ENCODE peak calls at places on chromosomes 6 and 20, in seven cellular contexts. One of them, this sample, is unnamed.
A peak's percentile ranks its signal among the peaks of the same experiment; 100 is the strongest.

GRCh38 chr6:153727910-153728309 is 311.1 kb upstream of the OPRM1 start:
- DNase-seq in GM03348: no peak
- DNase-seq in H54: no peak
- DNase-seq in stimulated activated CD4-positive, alpha-beta T cell treated with anti-CD3 and anti-CD28 coated beads, Interleukin-1b, Interleukin-23, amount 100 ng/mL, for 1 hour: no peak
- DNase-seq in ELF-1: peak; percentile 21
- DNase-seq in endothelial cell of umbilical vein: no peak
- DNase-seq in A549: no peak
- DNase-seq in this sample: no peak

GRCh38 chr6:15945593-15946159 is 183.2 kb upstream of the MYLIP start:
- DNase-seq in GM03348: peak; percentile 49
- DNase-seq in H54: peak; percentile 18
- DNase-seq in stimulated activated CD4-positive, alpha-beta T cell treated with anti-CD3 and anti-CD28 coated beads, Interleukin-1b, Interleukin-23, amount 100 ng/mL, for 1 hour: no peak
- DNase-seq in ELF-1: no peak
- DNase-seq in endothelial cell of umbilical vein: peak; percentile 78
- DNase-seq in A549: peak; percentile 1
- DNase-seq in this sample: no peak

GRCh38 chr6:126812651-126813050 is 305.8 kb upstream of the RSPO3 start:
- DNase-seq in GM03348: no peak
- DNase-seq in H54: no peak
- DNase-seq in stimulated activated CD4-positive, alpha-beta T cell treated with anti-CD3 and anti-CD28 coated beads, Interleukin-1b, Interleukin-23, amount 100 ng/mL, for 1 hour: no peak
- DNase-seq in ELF-1: no peak
- DNase-seq in endothelial cell of umbilical vein: peak; percentile 48
- DNase-seq in A549: no peak
- DNase-seq in this sample: no peak

GRCh38 chr6:168291450-168291849 is 28.1 kb downstream of the DACT2 start:
- DNase-seq in GM03348: no peak
- DNase-seq in H54: no peak
- DNase-seq in stimulated activated CD4-positive, alpha-beta T cell treated with anti-CD3 and anti-CD28 coated beads, Interleukin-1b, Interleukin-23, amount 100 ng/mL, for 1 hour: no peak
- DNase-seq in ELF-1: no peak
- DNase-seq in endothelial cell of umbilical vein: no peak
- DNase-seq in A549: no peak
- DNase-seq in this sample: no peak

GRCh38 chr6:108914235-108915022 is 66.2 kb downstream of the ARMC2 start:
- DNase-seq in GM03348: no peak
- DNase-seq in H54: peak; percentile 14
- DNase-seq in stimulated activated CD4-positive, alpha-beta T cell treated with anti-CD3 and anti-CD28 coated beads, Interleukin-1b, Interleukin-23, amount 100 ng/mL, for 1 hour: no peak
- DNase-seq in ELF-1: peak; percentile 70
- DNase-seq in endothelial cell of umbilical vein: no peak
- DNase-seq in A549: peak; percentile 23
- DNase-seq in this sample: peak; percentile 49

GRCh38 chr20:64105846-64106434 is 1.4 kb downstream of the NPBWR2 start:
- DNase-seq in GM03348: no peak
- DNase-seq in H54: no peak
- DNase-seq in stimulated activated CD4-positive, alpha-beta T cell treated with anti-CD3 and anti-CD28 coated beads, Interleukin-1b, Interleukin-23, amount 100 ng/mL, for 1 hour: no peak
- DNase-seq in ELF-1: peak; percentile 1
- DNase-seq in endothelial cell of umbilical vein: no peak
- DNase-seq in A549: no peak
- DNase-seq in this sample: no peak

GRCh38 chr6:154298297-154298696 is 58.3 kb downstream of the IPCEF1 start:
- DNase-seq in GM03348: no peak
- DNase-seq in H54: no peak
- DNase-seq in stimulated activated CD4-positive, alpha-beta T cell treated with anti-CD3 and anti-CD28 coated beads, Interleukin-1b, Interleukin-23, amount 100 ng/mL, for 1 hour: no peak
- DNase-seq in ELF-1: no peak
- DNase-seq in endothelial cell of umbilical vein: peak; percentile 77
- DNase-seq in A549: no peak
- DNase-seq in this sample: no peak

GRCh38 chr6:66961191-66961590 is 1254.2 kb upstream of the EYS start:
- DNase-seq in GM03348: no peak
- DNase-seq in H54: no peak
- DNase-seq in stimulated activated CD4-positive, alpha-beta T cell treated with anti-CD3 and anti-CD28 coated beads, Interleukin-1b, Interleukin-23, amount 100 ng/mL, for 1 hour: no peak
- DNase-seq in ELF-1: no peak
- DNase-seq in endothelial cell of umbilical vein: no peak
- DNase-seq in A549: no peak
- DNase-seq in this sample: no peak

GRCh38 chr6:157493173-157493572 is 112.2 kb downstream of the ZDHHC14 start:
- DNase-seq in GM03348: no peak
- DNase-seq in H54: no peak
- DNase-seq in stimulated activated CD4-positive, alpha-beta T cell treated with anti-CD3 and anti-CD28 coated beads, Interleukin-1b, Interleukin-23, amount 100 ng/mL, for 1 hour: no peak
- DNase-seq in ELF-1: no peak
- DNase-seq in endothelial cell of umbilical vein: no peak
- DNase-seq in A549: no peak
- DNase-seq in this sample: no peak

GRCh38 chr6:16057411-16057810 is 71.5 kb upstream of the MYLIP start:
- DNase-seq in GM03348: no peak
- DNase-seq in H54: no peak
- DNase-seq in stimulated activated CD4-positive, alpha-beta T cell treated with anti-CD3 and anti-CD28 coated beads, Interleukin-1b, Interleukin-23, amount 100 ng/mL, for 1 hour: no peak
- DNase-seq in ELF-1: no peak
- DNase-seq in endothelial cell of umbilical vein: no peak
- DNase-seq in A549: no peak
- DNase-seq in this sample: no peak

GRCh38 chr6:53309059-53309896 is 39.5 kb downstream of the ELOVL5 start:
- DNase-seq in GM03348: peak; percentile 68
- DNase-seq in H54: no peak
- DNase-seq in stimulated activated CD4-positive, alpha-beta T cell treated with anti-CD3 and anti-CD28 coated beads, Interleukin-1b, Interleukin-23, amount 100 ng/mL, for 1 hour: no peak
- DNase-seq in ELF-1: no peak
- DNase-seq in endothelial cell of umbilical vein: peak; percentile 29
- DNase-seq in A549: peak; percentile 41
- DNase-seq in this sample: peak; percentile 23

GRCh38 chr6:54299542-54300269 is 8.5 kb upstream of the TINAG start:
- DNase-seq in GM03348: peak; percentile 52
- DNase-seq in H54: no peak
- DNase-seq in stimulated activated CD4-positive, alpha-beta T cell treated with anti-CD3 and anti-CD28 coated beads, Interleukin-1b, Interleukin-23, amount 100 ng/mL, for 1 hour: no peak
- DNase-seq in ELF-1: no peak
- DNase-seq in endothelial cell of umbilical vein: no peak
- DNase-seq in A549: no peak
- DNase-seq in this sample: no peak